ENCODE peak calls at places on chromosomes 7 and 10, in four cellular contexts. W is colonic mucosa, N is left ventricle myocardium inferior, B is mammary epithelial cell. S is an unnamed sample.

GRCh38 chr10:103632247-103632642 is 138.7 kb downstream of the NEURL1 start:
- DNase-seq in B (no peak), W (no peak), N (no peak), S (no peak)

GRCh38 chr7:38318803-38319416 is 45.5 kb upstream of the TARP start:
- DNase-seq in W (no peak), B (peak; percentile 52), N (no peak), S (peak; percentile 14)

GRCh38 chr10:770975-771374 is 81.5 kb upstream of the DIP2C start:
- DNase-seq in B (no peak), N (no peak), W (peak; percentile 10), S (no peak)

GRCh38 chr10:109062371-109062770 is 860.9 kb downstream of the XPNPEP1 start:
- DNase-seq in N (no peak), W (no peak), B (peak; percentile 34), S (no peak)

GRCh38 chr10:75430000-75430763 is 1.2 kb upstream of the LRMDA start:
- DNase-seq in B (peak; percentile 77), N (peak; percentile 67), W (peak; percentile 73), S (peak; percentile 50)

GRCh38 chr10:114320249-114321116 is 81.4 kb downstream of the VWA2 start:
- DNase-seq in N (no peak), B (peak; percentile 100), W (no peak), S (peak; percentile 96)

GRCh38 chr10:68899186-68899745 is 1.8 kb upstream of the DDX50 start:
- DNase-seq in N (no peak), W (no peak), B (no peak), S (no peak)

GRCh38 chr7:129958643-129959479 is 6.1 kb upstream of the UBE2H start:
- DNase-seq in W (peak; percentile 71), B (peak; percentile 99), N (peak; percentile 25), S (peak; percentile 87)

GRCh38 chr7:104963991-104964385 is 50.0 kb upstream of the KMT2E start:
- DNase-seq in W (no peak), N (no peak), B (peak; percentile 90), S (peak; percentile 89)

GRCh38 chr7:116534790-116535189 is 10.0 kb downstream of the CAV1 start:
- DNase-seq in W (no peak), B (no peak), N (no peak), S (no peak)

GRCh38 chr10:60937784-60938654 is 6.0 kb downstream of the RHOBTB1 start:
- DNase-seq in B (no peak), N (no peak), W (no peak), S (no peak)

GRCh38 chr10:34116780-34117179 is 698.3 kb downstream of the PARD3 start:
- DNase-seq in N (no peak), W (no peak), B (no peak), S (no peak)

GRCh38 chr10:78200686-78201085 is 167.0 kb downstream of the RPS24 start:
- DNase-seq in N (no peak), B (no peak), W (no peak), S (no peak)

GRCh38 chr10:69801434-69802315 is at the start of gene COL13A1:
- DNase-seq in W (peak; percentile 41), B (peak; percentile 76), N (peak; percentile 38), S (peak; percentile 34)

GRCh38 chr7:1063361-1063760 is 19.0 kb downstream of the GPR146 start:
- DNase-seq in B (no peak), N (no peak), W (no peak), S (no peak)

GRCh38 chr7:150323682-150324365 is 479 bp upstream of the ACTR3C start:
- DNase-seq in B (no peak), N (no peak), W (peak; percentile 68), S (no peak)

GRCh38 chr10:47207280-47207613 is 92.8 kb upstream of the GDF10 start:
- DNase-seq in B (no peak), W (no peak), N (no peak), S (no peak)

GRCh38 chr10:100482181-100482833 is 19.5 kb downstream of the WNT8B start:
- DNase-seq in N (peak; percentile 67), W (peak; percentile 63), B (peak; percentile 54), S (no peak)

GRCh38 chr10:77037735-77038411 is 599.7 kb downstream of the KCNMA1 start:
- DNase-seq in N (no peak), B (no peak), W (no peak), S (no peak)

GRCh38 chr7:16668049-16668858 is 22.3 kb downstream of the BZW2 start:
- DNase-seq in W (no peak), N (peak; percentile 51), B (peak; percentile 99), S (peak; percentile 98)
- H3K27ac ChIP-seq in W (no peak overlapping the region), N (peak overlapping the region; percentile 74), B (peak overlapping the region; percentile 55), S (peak overlapping the region; percentile 76)

GRCh38 chr7:99375070-99375807 is 709 bp downstream of the ARPC1B start:
- DNase-seq in W (peak; percentile 90), B (peak; percentile 76), N (peak; percentile 85), S (no peak)
- H3K27ac ChIP-seq in W (peak overlapping the region; percentile 92), B (peak overlapping the region; percentile 53), N (peak overlapping the region; percentile 97), S (peak overlapping the region; percentile 89)

GRCh38 chr7:6453737-6454136 is 6.0 kb upstream of the DAGLB start:
- DNase-seq in B (peak; percentile 96), N (no peak), W (no peak), S (peak; percentile 94)
- H3K27ac ChIP-seq in B (peak overlapping the region; percentile 20), N (no peak overlapping the region), W (no peak overlapping the region), S (peak overlapping the region; percentile 70)

DNA sequence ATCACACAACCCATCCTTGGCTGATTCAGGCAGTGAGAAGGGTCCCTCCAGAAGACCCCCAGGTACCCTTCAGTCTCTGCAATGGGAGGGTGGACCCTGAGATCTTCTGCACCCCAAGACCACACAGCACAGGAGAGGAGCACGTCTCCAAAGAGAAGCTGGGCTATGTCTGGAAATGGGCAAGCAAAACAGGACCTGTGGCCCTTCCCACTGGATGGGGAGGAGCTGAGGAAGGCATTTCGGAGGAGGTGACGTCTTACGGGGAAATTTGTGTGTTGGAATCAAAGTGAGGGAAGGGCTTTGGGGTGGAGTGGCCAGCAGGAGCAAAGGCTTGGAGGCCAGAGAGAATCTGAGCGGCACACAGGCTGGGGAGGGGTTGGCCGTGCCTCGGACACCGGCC is 16.5 kb downstream of the GRIFIN start:
- DNase-seq in W (no peak), B (no peak), N (no peak), S (no peak)
- H3K27ac ChIP-seq in W (no peak overlapping the region), B (no peak overlapping the region), N (no peak overlapping the region), S (no peak overlapping the region)

DNA sequence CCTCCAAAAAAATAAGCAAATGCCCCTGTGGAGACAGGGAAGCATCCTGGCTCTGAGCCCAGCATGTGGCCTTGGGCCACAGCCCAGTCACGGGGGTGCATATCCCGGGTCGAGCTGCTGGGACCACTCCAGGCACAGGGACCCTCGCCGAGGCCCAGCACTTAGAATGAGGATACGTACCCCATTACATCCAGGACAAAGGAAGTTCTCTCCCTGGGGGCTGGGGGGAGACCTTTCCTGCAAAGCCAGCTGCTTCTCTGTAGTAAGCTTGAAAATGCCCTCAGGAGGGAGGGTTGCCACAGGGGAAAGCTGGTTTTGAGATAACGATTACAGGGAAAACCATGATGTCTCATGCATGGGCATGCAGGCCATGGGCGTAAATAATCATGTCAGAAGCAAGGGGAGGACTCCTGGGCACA is 75.5 kb downstream of the HIPK2 start:
- DNase-seq in B (no peak), W (no peak), N (no peak), S (no peak)
- H3K27ac ChIP-seq in B (no peak overlapping the region), W (no peak overlapping the region), N (peak overlapping the region; percentile 90), S (no peak overlapping the region)

GRCh38 chr10:50501899-50502556 is 121.7 kb downstream of the SGMS1 start:
- DNase-seq in N (no peak), B (peak; percentile 14), W (no peak), S (no peak)
- H3K27ac ChIP-seq in N (no peak overlapping the region), B (peak overlapping the region; percentile 27), W (no peak overlapping the region), S (peak overlapping the region; percentile 11)

GRCh38 chr7:94315011-94315410 is 79.7 kb upstream of the COL1A2 start:
- DNase-seq in N (no peak), W (no peak), B (no peak), S (no peak)
- H3K27ac ChIP-seq in N (peak overlapping the region; percentile 29), W (no peak overlapping the region), B (no peak overlapping the region), S (no peak overlapping the region)

DNA sequence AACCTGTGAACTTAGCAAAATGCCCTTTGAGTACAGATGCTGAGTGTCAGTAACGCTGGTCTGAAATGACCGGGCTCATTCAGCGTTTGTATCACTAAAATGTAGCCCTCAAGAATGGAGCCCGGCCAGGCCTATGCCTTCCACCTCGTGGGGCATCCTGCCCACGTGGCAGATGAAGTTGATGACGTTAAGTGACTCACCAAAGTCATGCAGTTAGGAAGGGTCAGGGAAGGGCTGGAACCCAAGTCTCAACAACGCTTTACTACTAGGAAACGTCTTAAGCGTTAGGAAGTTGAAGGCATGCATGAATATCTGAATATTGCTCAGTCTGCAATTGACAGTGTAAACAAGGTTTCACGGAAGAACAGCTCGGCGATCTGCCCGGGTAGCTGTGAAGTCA is 14.1 kb upstream of the UBE3C start:
- DNase-seq in B (no peak), N (no peak), W (no peak), S (no peak)
- H3K27ac ChIP-seq in B (no peak overlapping the region), N (no peak overlapping the region), W (no peak overlapping the region), S (no peak overlapping the region)

DNA sequence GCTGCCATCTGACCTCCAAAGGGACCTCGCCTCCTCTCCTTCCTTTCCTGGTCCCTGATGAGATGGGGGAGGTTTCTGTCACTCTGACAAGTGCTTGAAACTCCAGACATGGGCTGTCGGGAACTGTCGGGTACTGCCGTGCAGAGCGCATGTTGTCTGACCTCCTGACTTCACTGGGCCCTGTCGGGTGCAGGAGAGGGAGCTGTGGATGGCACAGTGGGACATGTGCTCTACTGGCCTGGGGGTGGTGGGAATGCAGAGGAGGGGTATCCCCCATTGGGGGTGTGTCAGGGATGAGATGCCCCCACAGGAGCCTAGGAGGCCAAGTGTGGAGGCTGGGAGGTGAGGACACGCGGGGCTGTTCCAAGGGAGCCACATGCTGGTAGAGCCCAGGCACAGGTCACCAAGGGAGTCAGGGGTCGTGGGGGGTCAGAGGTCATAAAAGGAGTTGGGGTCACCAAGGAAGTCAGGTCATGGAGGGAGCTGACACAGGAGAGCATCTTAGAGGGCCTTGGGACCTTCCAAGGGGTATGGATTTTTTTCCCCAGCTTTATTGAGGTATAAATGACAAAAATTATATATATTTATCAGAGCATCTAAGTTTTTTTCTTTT is 30.9 kb downstream of the TMEM120A start:
- DNase-seq in W (no peak), N (no peak), B (no peak), S (no peak)
- H3K27ac ChIP-seq in W (peak overlapping the region; percentile 7), N (peak overlapping the region; percentile 89), B (no peak overlapping the region), S (no peak overlapping the region)

GRCh38 chr10:110409488-110409887 is 88.2 kb upstream of the DUSP5 start:
- DNase-seq in N (no peak), B (no peak), W (no peak), S (no peak)
- H3K27ac ChIP-seq in N (no peak overlapping the region), B (peak overlapping the region; percentile 87), W (no peak overlapping the region), S (peak overlapping the region; percentile 94)